ENCODE peak calls at places on chromosomes 13 and 19, in seven cellular contexts. P is neural crest cell, A is mesothelial cell of epicardium, X is fibroblast of mammary gland, F is AG09319, K is cardiac fibroblast, R is stomach. N is an unnamed sample.

GRCh38 chr13:23755040-23755439 is 134.2 kb downstream of the MIPEP start:
- DNase-seq in K (no peak), R (no peak), F (no peak), A (no peak), P (no peak), X (no peak), N (no peak)

GRCh38 chr13:23695711-23696512 is 125.7 kb downstream of the TNFRSF19 start:
- DNase-seq in A (no peak), P (no peak), K (no peak), R (no peak), X (no peak), F (no peak), N (peak; percentile 78)

GRCh38 chr19:48844472-48844871 is 8.2 kb upstream of the HSD17B14 start:
- DNase-seq in F (no peak), A (no peak), P (no peak), R (no peak), X (peak; percentile 77), K (peak; percentile 51), N (no peak)

GRCh38 chr19:5012688-5013457 is 44.0 kb downstream of the KDM4B start:
- DNase-seq in R (no peak), P (no peak), A (no peak), K (no peak), F (no peak), X (no peak), N (no peak)

GRCh38 chr19:31316201-31316951 is 32.9 kb downstream of the TSHZ3 start:
- DNase-seq in A (no peak), P (no peak), X (peak; percentile 86), F (no peak), K (peak; percentile 76), R (no peak), N (no peak)

GRCh38 chr19:32223595-32224370 is 121.6 kb upstream of the ZNF507 start:
- DNase-seq in A (no peak), F (no peak), P (no peak), X (no peak), R (no peak), K (no peak), N (peak; percentile 71)

GRCh38 chr19:35911790-35912189 is 3.7 kb upstream of the TYROBP start:
- DNase-seq in A (no peak), P (no peak), R (peak; percentile 83), K (no peak), F (no peak), X (no peak), N (peak; percentile 48)

GRCh38 chr19:13990085-13990484 is 16.0 kb downstream of the RFX1 start:
- DNase-seq in P (no peak), X (no peak), K (no peak), F (no peak), R (no peak), A (no peak), N (no peak)

GRCh38 chr19:34487651-34488051 is 6.1 kb downstream of the WTIP start:
- DNase-seq in P (no peak), X (no peak), K (no peak), R (no peak), A (no peak), F (no peak), N (no peak)

GRCh38 chr19:45250832-45251451 is at the start of gene MARK4:
- DNase-seq in P (peak; percentile 48), F (peak; percentile 14), X (peak; percentile 26), A (peak; percentile 68), R (peak; percentile 51), K (peak; percentile 71), N (peak; percentile 50)

GRCh38 chr13:49082653-49083536 is 107.2 kb downstream of the FNDC3A start:
- DNase-seq in R (no peak), X (peak; percentile 84), K (peak; percentile 66), P (no peak), F (peak; percentile 29), A (no peak), N (no peak)

GRCh38 chr19:1566392-1567115 is 1.6 kb downstream of the MEX3D start:
- DNase-seq in K (peak; percentile 86), X (peak; percentile 66), P (peak; percentile 67), F (peak; percentile 58), R (peak; percentile 71), A (peak; percentile 72), N (no peak)

GRCh38 chr13:41802684-41803554 is 158.0 kb downstream of the VWA8 start:
- DNase-seq in R (no peak), P (no peak), F (no peak), X (peak; percentile 86), K (peak; percentile 12), A (no peak), N (peak; percentile 45)

GRCh38 chr19:39568604-39569003 is 28.6 kb upstream of the EID2 start:
- DNase-seq in P (no peak), X (peak; percentile 3), R (no peak), K (no peak), A (no peak), F (no peak), N (no peak)

GRCh38 chr13:29081036-29081435 is 260.9 kb downstream of the MTUS2 start:
- DNase-seq in R (no peak), F (no peak), K (peak; percentile 2), X (no peak), A (no peak), P (no peak), N (no peak)

GRCh38 chr13:86825410-86825809 is 845.8 kb upstream of the SLITRK5 start:
- DNase-seq in A (no peak), P (no peak), X (no peak), K (no peak), R (no peak), F (no peak), N (no peak)

GRCh38 chr19:9306443-9306842 is 3.2 kb downstream of the ZNF699 start:
- DNase-seq in A (no peak), K (peak; percentile 10), R (no peak), X (peak; percentile 84), F (no peak), P (no peak), N (no peak)

GRCh38 chr19:6735181-6735891 is 2.0 kb downstream of the GPR108 start:
- DNase-seq in F (no peak), A (no peak), X (peak; percentile 14), P (no peak), R (no peak), K (no peak), N (no peak)

GRCh38 chr19:6737284-6737872 is at the start of gene GPR108:
- DNase-seq in R (peak; percentile 99), P (peak; percentile 97), A (peak; percentile 99), X (peak; percentile 100), F (peak; percentile 100), K (no peak), N (peak; percentile 100)

GRCh38 chr19:6737873-6738725 is 719 bp upstream of the GPR108 start:
- DNase-seq in R (peak; percentile 99), X (peak; percentile 77), K (peak; percentile 100), F (peak; percentile 53), P (peak; percentile 41), A (no peak), N (peak; percentile 95)

GRCh38 chr19:6736169-6736916 is 1.0 kb downstream of the GPR108 start:
- DNase-seq in R (peak; percentile 75), K (peak; percentile 95), A (peak; percentile 73), P (peak; percentile 65), X (peak; percentile 89), F (peak; percentile 70), N (peak; percentile 88)

DNA sequence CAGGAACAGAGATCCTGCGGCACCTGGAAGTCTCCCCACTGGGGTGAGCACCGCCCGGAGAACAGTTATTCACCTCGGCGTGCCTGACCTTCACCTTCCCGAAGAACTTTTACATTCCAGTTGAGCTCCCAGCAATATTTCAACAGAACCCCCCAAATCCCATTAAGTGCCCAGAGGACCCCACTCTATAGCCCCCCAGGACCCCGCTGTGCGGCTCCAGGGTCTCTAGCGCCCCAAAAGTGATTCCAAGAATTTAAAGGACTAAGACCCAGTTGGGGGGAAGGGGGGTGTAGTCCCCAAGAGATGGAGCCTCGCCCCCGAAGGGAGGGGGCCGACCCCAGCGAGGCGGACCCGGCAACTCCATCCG is 480 bp downstream of the GPR108 start:
- DNase-seq in X (no peak), R (no peak), P (no peak), A (no peak), K (no peak), F (no peak), N (no peak)
- TF ChIP-seq CTCF in X (no peak), R (no peak), P (no peak), A (no peak), K (no peak), F (no peak), N (no peak)

GRCh38 chr19:42422576-42423461 is 4.4 kb downstream of the LIPE start:
- DNase-seq in R (no peak), K (no peak), F (no peak), A (peak; percentile 64), X (no peak), P (peak; percentile 68), N (peak; percentile 62)
- TF ChIP-seq CTCF in R (no peak), K (no peak), F (no peak), A (no peak), X (no peak), P (no peak), N (no peak)

DNA sequence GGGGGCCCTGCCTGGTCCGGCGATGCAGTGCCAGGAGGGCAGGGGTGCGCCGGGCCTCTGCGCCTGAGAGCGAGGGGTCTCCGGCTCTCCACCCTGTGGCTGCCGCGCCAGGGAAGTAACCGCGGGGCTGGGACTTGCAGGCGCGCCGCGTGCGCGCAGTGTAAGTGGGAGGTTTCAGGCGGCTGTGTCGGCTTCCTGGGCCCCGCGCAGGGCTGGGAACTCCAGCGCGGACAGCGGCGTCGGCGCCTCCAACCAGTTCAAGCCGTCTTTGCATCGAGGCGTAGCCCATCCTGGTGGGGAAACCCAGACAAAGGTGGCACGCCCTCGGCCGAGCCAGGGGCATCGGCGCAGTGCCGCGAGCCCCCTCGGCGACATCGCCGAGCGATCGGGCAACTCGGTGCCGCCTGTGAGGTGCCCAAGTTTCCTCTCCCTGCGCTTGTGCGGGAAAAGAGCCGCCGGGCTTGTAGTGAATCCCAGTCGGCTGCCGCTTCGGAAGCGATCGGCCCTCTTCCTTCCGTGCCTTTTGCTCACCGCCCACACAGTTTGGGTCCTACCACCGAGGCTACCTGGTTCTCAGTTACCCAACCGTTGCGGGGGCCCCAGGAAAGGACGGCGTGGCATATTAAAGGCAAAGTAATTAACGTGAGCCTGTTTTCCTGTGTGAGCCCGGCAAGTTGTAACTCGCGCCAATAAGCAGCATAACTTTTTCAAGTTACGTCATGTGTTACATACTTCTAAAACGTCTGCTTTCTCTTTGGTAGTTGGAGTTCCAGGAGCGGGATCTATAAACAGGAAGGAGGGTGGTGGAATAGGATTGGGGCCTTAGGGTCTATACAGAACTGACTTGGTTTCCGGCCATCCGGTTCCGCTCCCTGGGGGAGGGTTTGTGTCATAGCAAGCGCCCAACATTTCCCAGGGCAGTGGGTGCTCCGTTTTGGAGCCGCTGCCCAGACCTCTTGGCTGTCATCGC is 1.2 kb downstream of the LRCH1 start:
- DNase-seq in P (peak; percentile 50), X (peak; percentile 84), R (peak; percentile 71), A (peak; percentile 77), K (peak; percentile 87), F (peak; percentile 49), N (peak; percentile 82)
- TF ChIP-seq CTCF in P (peak; percentile 47), X (peak; percentile 7), R (no peak), A (no peak), K (peak; percentile 9), F (no peak), N (no peak)

GRCh38 chr13:66803759-66804456 is 426.2 kb downstream of the PCDH9 start:
- DNase-seq in K (no peak), P (no peak), F (no peak), A (no peak), X (peak; percentile 38), R (no peak), N (no peak)

GRCh38 chr13:66805657-66806056 is 424.5 kb downstream of the PCDH9 start:
- DNase-seq in F (no peak), A (no peak), X (peak; percentile 73), P (no peak), K (peak; percentile 90), R (peak; percentile 35), N (no peak)

GRCh38 chr13:66811445-66811844 is 418.7 kb downstream of the PCDH9 start:
- DNase-seq in A (no peak), K (no peak), X (no peak), F (no peak), R (no peak), P (no peak), N (no peak)

GRCh38 chr13:66809496-66809895 is 420.6 kb downstream of the PCDH9 start:
- DNase-seq in X (no peak), P (no peak), K (no peak), F (no peak), A (no peak), R (no peak), N (no peak)
- TF ChIP-seq CTCF in X (no peak), P (no peak), K (no peak), F (no peak), A (no peak), R (no peak), N (no peak)